ENCODE peak calls at places on chromosome 13, in four cellular contexts. I, S, E and H are unnamed samples. For H3K4me1, the result is how much of the 10 kb centered on the place peaks cover.

GRCh38 chr13:59873309-59873708 is 290.4 kb downstream of the DIAPH3 start:
- DNase-seq in I (no peak), S (no peak), E (no peak), H (no peak)

GRCh38 chr13:39259371-39259770 is 221.1 kb downstream of the NHLRC3 start:
- DNase-seq in S (no peak), E (no peak), I (no peak), H (no peak)

GRCh38 chr13:47237571-47237970 is 340.7 kb upstream of the HTR2A start:
- DNase-seq in S (no peak), I (no peak), E (no peak), H (no peak)

GRCh38 chr13:107865643-107866006 is 349.7 kb downstream of the LIG4 start:
- DNase-seq in E (no peak), S (no peak), I (no peak), H (no peak)

GRCh38 chr13:43846496-43846895 is 33.0 kb downstream of the CCDC122 start:
- DNase-seq in E (no peak), I (no peak), S (no peak), H (no peak)

GRCh38 chr13:53250977-53251376 is 222.4 kb downstream of the OLFM4 start:
- DNase-seq in E (no peak), I (no peak), S (no peak), H (no peak)

GRCh38 chr13:97905517-97905916 is 48.0 kb upstream of the IPO5 start:
- DNase-seq in I (no peak), S (no peak), E (no peak), H (no peak)

GRCh38 chr13:60351326-60351725 is 45.7 kb upstream of the TDRD3 start:
- DNase-seq in S (no peak), E (no peak), I (no peak), H (no peak)

GRCh38 chr13:73970413-73971055 is 163.7 kb downstream of the KLF12 start:
- DNase-seq in E (no peak), S (no peak), I (no peak), H (peak)

GRCh38 chr13:21060063-21060826 is 1.1 kb downstream of the LATS2 start:
- DNase-seq in S (peak), E (no peak), I (peak), H (peak)

GRCh38 chr13:108270442-108270841 is 924 bp downstream of the TNFSF13B start:
- DNase-seq in E (no peak), I (no peak), S (no peak), H (no peak)

GRCh38 chr13:46656786-46657185 is 103.8 kb downstream of the LRCH1 start:
- DNase-seq in E (no peak), I (no peak), S (no peak), H (no peak)

GRCh38 chr13:30192320-30193093 is 114.8 kb downstream of the KATNAL1 start:
- DNase-seq in E (no peak), S (no peak), I (no peak), H (no peak)

GRCh38 chr13:41962994-41963393 is 2.1 kb upstream of the VWA8 start:
- DNase-seq in E (no peak), I (no peak), S (no peak), H (no peak)

GRCh38 chr13:33934936-33935510 is 117.1 kb downstream of the RFC3 start:
- DNase-seq in E (no peak), S (no peak), I (no peak), H (no peak)

GRCh38 chr13:57739791-57740190 is 108.2 kb downstream of the PCDH17 start:
- DNase-seq in I (no peak), S (no peak), E (no peak), H (no peak)

GRCh38 chr13:110309661-110310524 is 2.8 kb downstream of the COL4A2 start:
- DNase-seq in S (no peak), I (no peak), E (no peak), H (no peak)
- H3K4me1 ChIP-seq in S (under half), I (under half), E (half or more), H (under half)

GRCh38 chr13:114141261-114141996 is 9.0 kb upstream of the RASA3 start:
- DNase-seq in E (no peak), I (no peak), S (no peak), H (no peak)

GRCh38 chr13:114140131-114140908 is 7.9 kb upstream of the RASA3 start:
- DNase-seq in S (no peak), E (no peak), I (no peak), H (no peak)

GRCh38 chr13:114142640-114143490 is 10.4 kb upstream of the RASA3 start:
- DNase-seq in E (no peak), I (peak), S (no peak), H (no peak)

GRCh38 chr13:114142137-114142550 is 9.7 kb upstream of the RASA3 start:
- DNase-seq in E (no peak), S (no peak), I (no peak), H (peak)

GRCh38 chr13:114140909-114141255 is 8.5 kb upstream of the RASA3 start:
- DNase-seq in E (no peak), S (no peak), I (no peak), H (no peak)
- H3K4me3 ChIP-seq in E (no peak), S (no peak), I (no peak), H (no peak)

GRCh38 chr13:22061371-22061805 is 390.5 kb downstream of the FGF9 start:
- DNase-seq in E (no peak), I (no peak), S (no peak), H (no peak)

GRCh38 chr13:22064854-22065646 is 394.2 kb downstream of the FGF9 start:
- DNase-seq in E (no peak), I (no peak), S (no peak), H (no peak)

GRCh38 chr13:22061806-22062391 is 391.0 kb downstream of the FGF9 start:
- DNase-seq in E (no peak), I (no peak), S (no peak), H (no peak)

GRCh38 chr13:22063416-22064124 is 392.7 kb downstream of the FGF9 start:
- DNase-seq in E (no peak), I (no peak), S (no peak), H (no peak)

DNA sequence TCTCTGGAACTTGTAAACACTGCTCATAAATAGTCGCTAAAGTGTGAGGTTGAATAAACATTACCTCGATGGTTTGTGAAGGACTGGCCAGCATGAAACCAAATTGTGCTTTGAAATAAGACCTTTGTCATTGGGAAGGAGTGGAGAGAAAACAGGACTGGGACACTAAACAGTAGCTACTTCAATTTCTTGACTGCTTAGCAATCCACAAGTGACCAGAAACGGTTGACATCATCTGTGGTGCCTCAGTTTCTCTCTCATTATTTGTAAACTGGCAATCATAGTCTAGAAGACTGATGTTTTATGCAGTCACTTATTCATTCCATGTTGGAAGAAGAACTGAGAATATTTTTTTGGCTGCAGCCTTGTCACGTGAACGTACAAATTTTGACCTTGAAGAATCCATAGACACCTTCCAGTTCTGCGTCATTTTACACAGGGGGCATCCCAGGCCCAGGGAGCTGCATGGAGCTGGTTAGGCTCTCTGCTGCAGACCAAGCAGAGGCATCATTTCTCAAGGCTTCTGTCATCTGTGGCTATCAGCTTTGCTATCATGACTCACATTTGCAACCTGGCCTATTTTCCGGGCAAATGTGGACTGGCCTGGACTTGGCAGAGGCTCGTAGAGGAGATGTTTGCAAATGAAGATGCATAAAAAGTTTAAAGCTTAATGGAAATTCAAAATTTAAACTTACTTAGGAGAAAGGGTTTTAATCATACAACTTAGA is 391.8 kb downstream of the FGF9 start:
- DNase-seq in I (no peak), E (no peak), S (no peak), H (no peak)
- H3K27ac ChIP-seq in I (no peak), E (no peak), S (no peak), H (no peak)

GRCh38 chr13:93561553-93561952 is 334.9 kb downstream of the GPC6 start:
- DNase-seq in E (no peak), S (no peak), I (no peak), H (no peak)
- H3K4me1 ChIP-seq in E (under half), S (under half), I (under half), H (under half)

DNA sequence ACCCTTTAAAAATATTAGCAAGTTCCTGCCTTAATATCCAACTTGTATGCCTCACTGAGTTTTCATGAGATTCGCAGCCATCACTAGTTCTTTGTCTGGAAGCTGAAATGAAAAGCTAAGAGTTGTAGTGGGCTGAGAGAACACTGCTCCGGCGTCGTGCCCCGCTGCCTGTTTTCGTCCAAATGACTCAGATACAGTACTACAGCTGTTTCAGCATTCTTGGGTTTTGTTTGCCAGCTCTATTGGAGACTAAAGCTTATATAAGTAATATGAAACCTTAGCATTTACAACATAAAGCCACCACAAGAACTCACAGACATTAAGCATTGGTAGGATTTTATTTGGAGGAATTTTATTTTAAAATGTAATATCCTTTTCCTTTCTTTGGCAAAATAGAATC is 299.7 kb downstream of the DLEU7 start:
- DNase-seq in E (no peak), I (peak), S (no peak), H (peak)
- H3K4me3 ChIP-seq in E (no peak), I (no peak), S (no peak), H (no peak)

GRCh38 chr13:77544765-77545316 is 9.3 kb downstream of the SCEL start:
- DNase-seq in I (no peak), S (no peak), E (no peak), H (no peak)
- H3K27ac ChIP-seq in I (no peak), S (no peak), E (no peak), H (no peak)